ENCODE peak calls at places on chromosomes 1 and 21, in seven cellular contexts. C, F, Y, I, H, B and X are unnamed samples.

GRCh38 chr1:1630965-1631792 is 794 bp upstream of the MMP23B start:
- DNase-seq in C (no peak), F (peak; percentile 87), Y (no peak), I (no peak), B (no peak), H (no peak), X (peak; percentile 80)

GRCh38 chr1:204206121-204206520 is 7.7 kb downstream of the GOLT1A start:
- DNase-seq in C (no peak), I (no peak), H (no peak), B (no peak), Y (no peak), F (no peak), X (no peak)

GRCh38 chr1:109984190-109984455 is 442 bp upstream of the AHCYL1 start:
- DNase-seq in I (no peak), C (no peak), F (no peak), Y (no peak), H (no peak), B (no peak), X (no peak)

GRCh38 chr1:181033128-181033798 is 520 bp upstream of the MR1 start:
- DNase-seq in Y (peak; percentile 6), F (no peak), H (no peak), I (no peak), B (peak; percentile 20), C (no peak), X (no peak)

GRCh38 chr1:178768423-178768822 is 43.4 kb downstream of the RALGPS2 start:
- DNase-seq in Y (no peak), C (no peak), I (no peak), F (no peak), H (no peak), B (no peak), X (no peak)

GRCh38 chr1:116232989-116233514 is 121.9 kb downstream of the MAB21L3 start:
- DNase-seq in Y (no peak), B (no peak), C (no peak), I (no peak), H (no peak), F (no peak), X (no peak)

GRCh38 chr1:41277371-41277994 is 35.4 kb upstream of the SCMH1 start:
- DNase-seq in F (no peak), Y (no peak), C (no peak), H (no peak), B (peak; percentile 31), I (no peak), X (no peak)

GRCh38 chr21:33976980-33977720 is 61.5 kb upstream of the ATP5PO start:
- DNase-seq in Y (no peak), H (no peak), I (no peak), F (no peak), B (no peak), C (no peak), X (no peak)

GRCh38 chr1:40796939-40797667 is 13.5 kb downstream of the KCNQ4 start:
- DNase-seq in I (no peak), C (no peak), B (peak; percentile 32), H (no peak), Y (no peak), F (peak; percentile 77), X (peak; percentile 67)

GRCh38 chr1:183069562-183070216 is 46.5 kb downstream of the LAMC1 start:
- DNase-seq in B (peak; percentile 33), Y (no peak), H (no peak), I (no peak), C (no peak), F (no peak), X (no peak)

GRCh38 chr1:171424494-171424893 is 60.8 kb upstream of the PRRC2C start:
- DNase-seq in B (no peak), F (no peak), I (no peak), C (no peak), Y (no peak), H (no peak), X (no peak)

GRCh38 chr1:240496941-240497340 is 115.0 kb downstream of the GREM2 start:
- DNase-seq in Y (no peak), H (no peak), I (no peak), F (no peak), C (no peak), B (no peak), X (no peak)

GRCh38 chr1:186617860-186618780 is 62.1 kb downstream of the PTGS2 start:
- DNase-seq in B (no peak), H (no peak), F (peak; percentile 73), Y (peak; percentile 36), I (no peak), C (no peak), X (peak; percentile 39)

GRCh38 chr21:15624646-15625045 is 105.1 kb upstream of the USP25 start:
- DNase-seq in Y (no peak), B (no peak), I (no peak), F (no peak), C (no peak), H (no peak), X (no peak)